ENCODE peak calls at places on chromosomes 11 and 22, in five cellular contexts. K is ovary, B is fibroblast of lung, D is psoas muscle, U is upper lobe of right lung. S is an unnamed sample.

GRCh38 chr11:106697058-106697457 is 321.2 kb downstream of the GUCY1A2 start:
- DNase-seq in B (peak), U (no peak), D (no peak), K (no peak), S (no peak)

GRCh38 chr11:25293166-25293565 is 796.3 kb downstream of the LUZP2 start:
- DNase-seq in D (no peak), K (no peak), U (no peak), B (no peak), S (no peak)

GRCh38 chr22:46911341-46911740 is 148.9 kb downstream of the TBC1D22A start:
- DNase-seq in K (no peak), U (no peak), D (no peak), B (no peak), S (no peak)

GRCh38 chr11:123509737-123510578 is 79.9 kb downstream of the GRAMD1B start:
- DNase-seq in D (no peak), B (peak), K (no peak), U (no peak), S (no peak)

GRCh38 chr11:66112640-66113098 is 42.6 kb downstream of the PACS1 start:
- DNase-seq in U (no peak), B (peak), D (no peak), K (no peak), S (no peak)

GRCh38 chr11:96388891-96389603 is 665 bp downstream of the CCDC82 start:
- DNase-seq in U (no peak), D (no peak), K (no peak), B (no peak), S (no peak)

GRCh38 chr22:38863531-38864131 is 8.4 kb downstream of the CBX6 start:
- DNase-seq in D (peak), K (peak), U (peak), B (no peak), S (peak)

GRCh38 chr11:9619004-9619403 is 44.9 kb upstream of the SWAP70 start:
- DNase-seq in U (no peak), K (no peak), D (no peak), B (no peak), S (no peak)

GRCh38 chr11:40732107-40732506 is 727.3 kb downstream of the LRRC4C start:
- DNase-seq in B (no peak), D (no peak), U (no peak), K (no peak), S (no peak)

GRCh38 chr11:17846852-17847453 is 112.4 kb downstream of the KCNC1 start:
- DNase-seq in B (peak), U (no peak), K (no peak), D (peak), S (no peak)

GRCh38 chr11:46590740-46591606 is 2.9 kb downstream of the AMBRA1 start:
- DNase-seq in D (no peak), K (no peak), U (no peak), B (no peak), S (no peak)

GRCh38 chr22:38460367-38460952 is 5.5 kb upstream of the KCNJ4 start:
- DNase-seq in D (peak), U (no peak), K (no peak), B (no peak), S (no peak)

GRCh38 chr22:48890693-48891554 is 936.7 kb downstream of the BRD1 start:
- DNase-seq in K (no peak), B (no peak), D (no peak), U (peak), S (peak)

GRCh38 chr11:64754919-64755662 is 4.7 kb downstream of the PYGM start:
- DNase-seq in D (peak), K (no peak), U (peak), B (no peak), S (no peak)

GRCh38 chr11:62547691-62548281 is 1.2 kb upstream of the AHNAK start:
- DNase-seq in B (no peak), D (peak), K (no peak), U (no peak), S (no peak)

GRCh38 chr11:62665630-62666258 is 632 bp downstream of the CSKMT start:
- DNase-seq in B (peak), D (peak), K (peak), U (peak), S (peak)

GRCh38 chr11:95910638-95911368 is 13.1 kb downstream of the MTMR2 start:
- DNase-seq in K (no peak), B (no peak), U (no peak), D (no peak), S (no peak)

GRCh38 chr22:48104102-48104738 is 1341.8 kb downstream of the TBC1D22A start:
- DNase-seq in K (no peak), D (no peak), U (no peak), B (no peak), S (peak)

GRCh38 chr11:76574879-76575278 is 95.7 kb downstream of the LRRC32 start:
- DNase-seq in B (no peak), U (no peak), K (no peak), D (no peak), S (no peak)

GRCh38 chr11:122365545-122366380 is 249.7 kb upstream of the BLID start:
- DNase-seq in B (no peak), K (peak), D (no peak), U (no peak), S (no peak)

GRCh38 chr22:41223535-41223934 is 17.2 kb downstream of the CHADL start:
- DNase-seq in U (no peak), K (no peak), D (no peak), B (no peak), S (no peak)

GRCh38 chr11:67079065-67079464 is 22.4 kb downstream of the RHOD start:
- DNase-seq in U (no peak), B (no peak), D (no peak), K (no peak), S (no peak)

GRCh38 chr22:19620742-19621371 is 93.4 kb upstream of the SEPTIN5 start:
- DNase-seq in K (no peak), U (peak), B (peak), D (no peak), S (no peak)

GRCh38 chr11:124763156-124763947 is 1.3 kb upstream of the ESAM start:
- DNase-seq in B (peak), D (peak), U (peak), K (peak), S (peak)

GRCh38 chr11:87966744-87967143 is 208.5 kb downstream of the RAB38 start:
- DNase-seq in K (no peak), B (no peak), U (no peak), D (no peak), S (no peak)

GRCh38 chr11:35286156-35286555 is 133.2 kb downstream of the SLC1A2 start:
- DNase-seq in D (no peak), B (no peak), K (no peak), U (no peak), S (no peak)

GRCh38 chr11:72543849-72544535 is 109.7 kb upstream of the CLPB start:
- DNase-seq in U (no peak), D (no peak), B (no peak), K (no peak), S (no peak)

GRCh38 chr11:3885855-3886254 is 30.4 kb downstream of the STIM1 start:
- DNase-seq in B (no peak), D (no peak), U (no peak), K (no peak), S (no peak)

GRCh38 chr22:49300951-49301397 is 526.7 kb downstream of the BRD1 start:
- DNase-seq in D (no peak), U (peak), K (no peak), B (no peak), S (peak)

GRCh38 chr11:110376711-110377324 is 52.9 kb upstream of the FDX1 start:
- DNase-seq in U (peak), K (peak), B (peak), D (peak), S (no peak)

GRCh38 chr11:127675602-127676001 is 675.0 kb upstream of the KIRREL3 start:
- DNase-seq in D (no peak), B (peak), U (no peak), K (no peak), S (no peak)

GRCh38 chr22:29071261-29072045 is 1.4 kb upstream of the KREMEN1 start:
- DNase-seq in D (no peak), B (peak), K (peak), U (peak), S (no peak)

GRCh38 chr11:2122222-2122906 is 16.8 kb downstream of the IGF2 start:
- DNase-seq in D (no peak), U (no peak), K (no peak), B (peak), S (no peak)

GRCh38 chr11:15493921-15494630 is 379.4 kb downstream of the INSC start:
- DNase-seq in U (no peak), D (no peak), B (peak), K (no peak), S (no peak)

GRCh38 chr11:1916986-1917522 is 2.4 kb upstream of the TNNT3 start:
- DNase-seq in U (peak), B (no peak), D (peak), K (no peak), S (no peak)

GRCh38 chr11:133343951-133344350 is 188.3 kb downstream of the OPCML start:
- DNase-seq in D (no peak), K (no peak), U (no peak), B (no peak), S (no peak)

GRCh38 chr22:46537946-46538815 is 761 bp upstream of the CELSR1 start:
- DNase-seq in K (no peak), D (peak), U (peak), B (peak), S (no peak)

GRCh38 chr11:131980878-131981668 is 610.7 kb downstream of the NTM start:
- DNase-seq in D (no peak), K (no peak), B (no peak), U (no peak), S (no peak)
- TF ChIP-seq CTCF in D (no peak), K (no peak), B (no peak), U (no peak), S (no peak)

GRCh38 chr22:39935116-39935515 is 25.1 kb upstream of the TMA7B start:
- DNase-seq in K (no peak), U (no peak), B (no peak), D (no peak), S (no peak)

GRCh38 chr22:39932918-39933649 is 27.1 kb upstream of the TMA7B start:
- DNase-seq in D (no peak), B (no peak), U (no peak), K (no peak), S (no peak)

GRCh38 chr22:39932166-39932565 is 28.0 kb upstream of the TMA7B start:
- DNase-seq in D (no peak), B (no peak), K (no peak), U (no peak), S (no peak)

GRCh38 chr22:39935622-39936021 is 24.6 kb upstream of the TMA7B start:
- DNase-seq in B (no peak), D (no peak), K (no peak), U (no peak), S (no peak)

GRCh38 chr22:39933741-39934140 is 26.5 kb upstream of the TMA7B start:
- DNase-seq in K (no peak), B (no peak), U (no peak), D (no peak), S (no peak)
- H3K4me3 ChIP-seq in K (no peak), B (no peak), U (no peak), D (no peak), S (no peak)

GRCh38 chr22:24435323-24435645 is 7.9 kb downstream of the ADORA2A start:
- DNase-seq in K (no peak), U (no peak), B (no peak), D (no peak), S (no peak)
- H3K27ac ChIP-seq in K (no peak), U (peak), B (no peak), D (peak), S (no peak)

DNA sequence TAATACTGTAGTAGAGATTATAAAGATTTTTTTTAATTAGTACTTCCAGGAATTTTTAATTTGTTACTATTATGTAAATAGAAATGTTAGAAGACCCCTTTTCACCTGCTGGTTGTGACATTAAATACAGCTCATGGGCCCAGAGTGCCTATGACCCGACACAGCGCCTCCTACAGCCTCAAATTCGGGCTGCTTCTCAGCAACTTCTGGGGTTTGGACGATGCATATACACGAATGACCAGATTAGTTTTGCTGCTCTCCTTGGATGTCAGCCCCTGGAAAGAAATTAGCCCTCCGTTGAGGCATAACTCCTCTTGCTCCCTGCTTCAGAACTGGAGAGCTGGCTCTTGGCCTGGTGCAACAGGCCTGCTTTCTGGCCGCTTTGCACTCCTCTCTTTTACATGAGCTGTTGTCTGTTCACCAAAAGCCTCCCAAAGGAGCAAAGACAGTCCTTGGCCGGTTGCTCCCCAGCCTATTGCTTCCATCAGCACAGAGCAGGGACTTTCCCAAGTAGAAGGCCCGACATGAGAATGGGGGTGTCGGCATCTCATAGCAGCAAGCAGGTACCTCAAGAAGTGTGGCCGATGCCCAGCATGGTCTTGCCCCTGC is 3.3 kb downstream of the TECTA start:
- DNase-seq in U (no peak), B (no peak), K (peak), D (peak), S (no peak)
- TF ChIP-seq CTCF in U (no peak), B (no peak), K (no peak), D (no peak), S (no peak)

DNA sequence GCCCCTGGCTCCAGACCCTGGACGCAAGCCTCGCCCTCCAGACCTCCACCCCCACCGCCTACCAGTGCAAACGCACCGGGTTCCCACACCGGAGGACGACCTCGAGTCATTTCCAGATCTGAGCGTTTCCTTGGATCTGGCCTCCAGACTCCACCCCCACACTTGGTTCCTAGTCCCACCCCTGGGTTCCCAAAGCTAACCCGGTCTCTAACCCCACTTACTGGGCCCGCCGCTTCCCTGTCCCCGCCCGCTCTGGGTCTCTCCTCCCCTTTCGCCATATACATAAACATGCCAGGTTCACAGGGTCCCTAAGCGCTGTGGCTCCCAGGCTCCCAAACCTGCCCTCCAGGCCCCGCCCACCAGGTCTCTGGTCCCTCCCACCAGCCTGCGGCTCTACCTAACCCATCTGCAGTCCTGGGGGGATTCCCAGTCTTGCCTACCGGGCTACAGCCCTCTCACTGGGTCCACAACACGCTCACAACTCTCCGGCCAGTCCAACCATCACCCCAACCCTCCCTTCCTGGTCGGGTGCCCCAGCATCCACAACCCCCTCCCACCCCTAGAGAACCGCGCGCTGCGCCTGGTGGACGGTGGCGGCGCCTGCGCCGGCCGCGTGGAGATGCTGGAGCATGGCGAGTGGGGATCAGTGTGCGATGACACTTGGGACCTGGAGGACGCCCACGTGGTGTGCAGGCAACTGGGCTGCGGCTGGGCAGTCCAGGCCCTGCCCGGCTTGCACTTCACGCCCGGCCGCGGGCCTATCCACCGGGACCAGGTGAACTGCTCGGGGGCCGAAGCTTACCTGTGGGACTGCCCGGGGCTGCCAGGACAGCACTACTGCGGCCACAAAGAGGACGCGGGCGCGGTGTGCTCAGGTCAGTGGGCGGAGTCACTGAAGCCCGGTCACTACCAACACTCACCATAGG is 36.8 kb downstream of the CD6 start:
- DNase-seq in D (no peak), U (no peak), B (no peak), K (no peak), S (no peak)
- H3K4me3 ChIP-seq in D (peak), U (peak), B (no peak), K (peak), S (peak)

DNA sequence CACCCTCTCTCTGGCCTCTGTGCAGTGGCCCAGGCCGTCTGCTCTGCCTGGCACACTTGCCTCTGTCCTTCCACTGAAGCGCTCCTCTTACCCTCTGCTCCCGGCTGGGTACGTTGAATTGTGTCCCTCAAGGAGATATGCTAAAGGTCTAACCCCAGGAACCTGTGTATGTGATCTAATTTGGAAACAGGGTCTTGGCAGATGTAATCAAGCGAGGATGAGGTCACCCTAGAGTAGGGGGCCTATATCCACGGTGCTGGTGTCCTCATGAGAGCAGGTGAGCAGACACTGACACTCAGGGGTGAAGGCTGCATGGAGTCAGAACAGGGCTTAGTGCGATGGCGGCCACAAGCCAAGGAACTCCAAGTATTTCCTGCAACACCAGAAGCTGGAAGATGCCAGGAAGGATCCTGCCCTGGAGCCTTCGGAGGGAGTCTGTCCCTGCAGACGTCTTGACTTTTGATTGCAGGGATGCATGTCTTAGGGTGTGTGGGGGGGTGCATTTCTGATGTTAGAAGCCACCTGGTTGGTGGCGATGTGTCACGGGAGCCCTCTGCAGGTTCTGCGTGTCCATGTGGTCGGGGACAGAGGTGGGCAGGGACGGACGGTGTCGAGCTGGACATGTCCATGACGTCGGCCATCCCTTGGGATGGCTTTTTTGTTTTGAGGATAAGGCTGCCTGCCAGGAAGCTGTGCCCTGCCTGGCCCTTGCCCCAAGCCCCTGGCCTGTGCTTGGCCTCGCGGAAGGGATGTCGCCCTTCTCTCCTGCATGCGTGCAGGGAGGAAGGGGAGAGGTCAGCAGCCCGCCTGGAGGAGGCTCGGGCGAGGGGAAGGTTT is 68.6 kb downstream of the LRP5 start:
- DNase-seq in K (no peak), D (peak), U (no peak), B (no peak), S (no peak)
- H3K27ac ChIP-seq in K (no peak), D (peak), U (peak), B (peak), S (peak)

GRCh38 chr11:118790357-118791014 is 478 bp downstream of the DDX6 start:
- DNase-seq in K (peak), U (no peak), B (peak), D (peak), S (peak)
- TF ChIP-seq CTCF in K (peak), U (peak), B (peak), D (peak), S (peak)

DNA sequence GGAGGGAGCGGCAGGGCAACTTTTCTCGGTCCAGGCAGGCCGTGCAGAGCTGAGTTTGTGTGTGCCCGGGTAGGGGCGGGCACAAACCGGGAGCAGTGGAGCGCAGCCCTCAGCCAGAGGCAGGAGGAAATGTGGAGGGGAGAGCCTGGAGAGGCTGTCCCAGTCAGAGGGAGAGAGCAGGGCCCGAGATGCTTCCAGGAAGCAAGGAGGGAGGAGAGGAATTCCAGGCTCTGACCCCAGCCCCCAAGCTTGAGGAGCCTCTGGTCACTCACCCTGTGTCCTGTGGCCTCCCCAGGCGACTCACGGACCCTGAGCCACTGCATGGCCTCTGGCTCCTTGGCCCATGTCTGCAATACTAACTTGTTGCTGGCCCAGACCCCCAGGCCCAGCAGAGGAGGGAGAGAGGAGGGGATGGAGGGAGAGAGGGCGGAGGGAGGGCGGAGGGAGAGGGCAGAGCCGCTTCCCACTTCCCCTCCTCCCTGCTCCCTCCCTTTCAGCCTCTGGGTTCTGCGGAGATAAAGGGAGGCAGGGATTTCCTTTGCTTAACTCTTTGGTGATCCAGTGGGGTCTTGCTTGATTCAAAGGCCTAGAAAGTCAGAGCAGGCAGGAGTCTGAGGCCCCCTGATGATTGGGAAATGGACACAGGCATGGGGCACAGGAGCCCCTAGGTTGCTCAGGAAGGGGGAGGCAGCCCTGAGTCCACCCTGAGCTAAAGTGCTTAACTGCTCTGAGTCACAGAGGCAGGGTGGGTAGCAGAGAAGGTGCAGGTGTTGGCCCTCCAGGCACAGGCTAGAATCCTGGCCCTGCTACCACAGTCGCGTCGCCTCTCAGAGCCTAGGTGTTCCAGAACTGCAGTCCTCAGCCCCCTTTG is at the start of gene C1QTNF6:
- DNase-seq in D (peak), K (peak), B (peak), U (peak), S (no peak)
- H3K4me3 ChIP-seq in D (peak), K (peak), B (peak), U (peak), S (peak)

S was measured in coronary artery.